ENCODE peak calls at places on chromosomes 3 and 15, in eight cellular contexts. L is foreskin fibroblast; W is foreskin melanocyte; Z is stimulated activated CD8-positive, alpha-beta memory T cell treated with anti-CD3 and anti-CD28 coated beads, Interleukin-4, amount 100 ng/mL, for 4 hours; T is stimulated activated naive CD8-positive, alpha-beta T cell treated with anti-CD3 and anti-CD28 coated beads, Interleukin-15, Interleukin-2, amounts not matched to agents 100 U/mL and 50 U/mL, for 24 hours; F is right lobe of liver; I is psoas muscle; D is HT1080. K is an unnamed sample.
A peak's percentile ranks its signal among the peaks of the same experiment; 100 is the strongest.

GRCh38 chr15:99931703-99932603 is 198.7 kb upstream of the LYSMD4 start:
- DNase-seq in F (no peak), D (peak; percentile 66), L (no peak), W (no peak), T (no peak), I (no peak), Z (no peak), K (no peak)

GRCh38 chr3:122661633-122662032 is 19.0 kb upstream of the PARP14 start:
- DNase-seq in L (no peak), T (no peak), W (no peak), Z (no peak), F (no peak), I (no peak), D (peak; percentile 61), K (no peak)

GRCh38 chr3:129600348-129600747 is 6.1 kb downstream of the PLXND1 start:
- DNase-seq in L (no peak), I (no peak), W (no peak), T (no peak), F (no peak), Z (no peak), D (no peak), K (no peak)

GRCh38 chr3:93843981-93844380 is 129.7 kb downstream of the PROS1 start:
- DNase-seq in L (peak; percentile 84), I (no peak), W (peak; percentile 98), Z (no peak), D (peak; percentile 97), T (no peak), F (no peak), K (peak; percentile 42)

GRCh38 chr3:87246662-87247061 is 19.6 kb downstream of the CHMP2B start:
- DNase-seq in T (no peak), L (no peak), D (no peak), Z (no peak), I (no peak), F (no peak), W (peak; percentile 3), K (no peak)

GRCh38 chr3:29167180-29167579 is 113.7 kb upstream of the RBMS3 start:
- DNase-seq in I (no peak), W (no peak), Z (no peak), T (no peak), D (no peak), L (no peak), F (no peak), K (no peak)

GRCh38 chr3:84984429-84984828 is 25.6 kb downstream of the CADM2 start:
- DNase-seq in T (no peak), D (no peak), Z (no peak), I (no peak), L (no peak), F (no peak), W (no peak), K (no peak)

GRCh38 chr3:49529567-49529966 is 24.7 kb upstream of the BSN start:
- DNase-seq in D (no peak), W (no peak), T (peak; percentile 22), L (no peak), I (no peak), F (no peak), Z (no peak), K (no peak)

GRCh38 chr3:3636815-3637214 is 162.4 kb upstream of the LRRN1 start:
- DNase-seq in I (no peak), Z (no peak), T (no peak), W (no peak), L (no peak), D (no peak), F (no peak), K (no peak)

GRCh38 chr15:65292938-65293518 is 2.8 kb upstream of the RNU5A-1 start:
- DNase-seq in F (no peak), T (no peak), D (no peak), Z (no peak), L (no peak), W (no peak), I (no peak), K (no peak)

GRCh38 chr15:65100427-65100826 is 14.6 kb downstream of the UBAP1L start:
- DNase-seq in W (no peak), I (no peak), Z (no peak), L (no peak), D (no peak), F (no peak), T (no peak), K (no peak)

GRCh38 chr3:194810076-194810475 is 124.4 kb downstream of the FAM43A start:
- DNase-seq in D (no peak), Z (no peak), W (no peak), L (no peak), F (no peak), I (no peak), T (no peak), K (no peak)

GRCh38 chr3:114510201-114510600 is 216.4 kb downstream of the TIGIT start:
- DNase-seq in F (no peak), L (no peak), T (no peak), W (peak; percentile 31), Z (no peak), D (no peak), I (no peak), K (no peak)

K was measured in GM04504.